ENCODE peak calls at places on chromosomes 5 and 9, in nine cellular contexts. A, N, G, W, P, Q, E, T and Y are unnamed samples.

GRCh38 chr5:159097461-159098284 is 2.0 kb downstream of the EBF1 start:
- DNase-seq in A (no peak), N (no peak), G (no peak), W (no peak), P (peak; percentile 5), Q (no peak), E (no peak), T (no peak), Y (no peak)

GRCh38 chr5:168262042-168262743 is 29.3 kb upstream of the WWC1 start:
- DNase-seq in A (no peak), N (no peak), G (no peak), W (no peak), P (no peak), Q (no peak), E (no peak), T (no peak), Y (no peak)

GRCh38 chr5:150649828-150650712 is 9.6 kb downstream of the SYNPO start:
- DNase-seq in A (no peak), N (no peak), G (no peak), W (no peak), P (no peak), Q (no peak), E (no peak), T (no peak), Y (no peak)

GRCh38 chr5:3329427-3329826 is 266.2 kb upstream of the IRX1 start:
- DNase-seq in A (no peak), N (no peak), G (no peak), W (no peak), P (no peak), Q (no peak), E (no peak), T (no peak), Y (no peak)

GRCh38 chr9:128215491-128216404 is 12.6 kb downstream of the DNM1 start:
- DNase-seq in A (no peak), N (no peak), G (peak; percentile 46), W (peak; percentile 69), P (peak; percentile 88), Q (no peak), E (no peak), T (no peak), Y (no peak)

GRCh38 chr5:93078082-93079038 is 502.7 kb downstream of the NR2F1-AS1 start:
- DNase-seq in A (no peak), N (peak; percentile 30), G (peak; percentile 73), W (peak; percentile 32), P (peak; percentile 94), Q (peak; percentile 60), E (peak; percentile 86), T (no peak), Y (no peak)

GRCh38 chr5:9046756-9047481 is 499.0 kb downstream of the SEMA5A start:
- DNase-seq in A (no peak), N (peak; percentile 79), G (no peak), W (no peak), P (peak; percentile 84), Q (peak; percentile 82), E (no peak), T (no peak), Y (no peak)

GRCh38 chr5:126624534-126624933 is 23.8 kb downstream of the PHAX start:
- DNase-seq in A (no peak), N (no peak), G (no peak), W (no peak), P (peak; percentile 44), Q (peak; percentile 78), E (no peak), T (peak; percentile 19), Y (peak; percentile 10)